ENCODE peak calls at places on chromosomes 12 and 14, in six cellular contexts. Z is cardiac muscle cell, X is colonic mucosa, D is adrenal gland, T is tibial nerve, S is GM23338. M is an unnamed sample.

GRCh38 chr12:130764073-130764472 is 48.0 kb upstream of the RIMBP2 start:
- DNase-seq in D (no peak), T (no peak), Z (peak), S (no peak), X (no peak), M (no peak)

GRCh38 chr14:71466942-71467341 is 465.3 kb upstream of the RGS6 start:
- DNase-seq in S (no peak), D (no peak), T (no peak), Z (no peak), X (no peak), M (no peak)

GRCh38 chr14:72554401-72554800 is 339.5 kb downstream of the DPF3 start:
- DNase-seq in S (no peak), T (no peak), D (no peak), Z (no peak), X (no peak), M (no peak)

GRCh38 chr12:116559080-116559329 is 176 bp upstream of the MAP1LC3B2 start:
- DNase-seq in X (no peak), S (peak), D (no peak), T (no peak), Z (no peak), M (no peak)

GRCh38 chr12:52354197-52354596 is 13.1 kb downstream of the KRT85 start:
- DNase-seq in D (no peak), X (no peak), S (no peak), Z (no peak), T (no peak), M (no peak)

GRCh38 chr12:83954071-83954789 is 958.4 kb downstream of the SLC6A15 start:
- DNase-seq in T (no peak), Z (no peak), D (no peak), S (no peak), X (no peak), M (no peak)

GRCh38 chr12:76611533-76611932 is 52.0 kb upstream of the OSBPL8 start:
- DNase-seq in Z (no peak), S (no peak), D (no peak), X (no peak), T (no peak), M (no peak)

GRCh38 chr12:124059752-124060151 is 86.7 kb downstream of the ZNF664 start:
- DNase-seq in X (no peak), D (no peak), Z (no peak), T (no peak), S (no peak), M (no peak)

GRCh38 chr12:15693233-15693911 is 95.8 kb downstream of the EPS8 start:
- DNase-seq in S (no peak), Z (no peak), T (no peak), D (no peak), X (no peak), M (no peak)

GRCh38 chr12:18578191-18578590 is 159.6 kb downstream of the PLCZ1 start:
- DNase-seq in D (no peak), S (no peak), Z (no peak), T (no peak), X (no peak), M (no peak)

GRCh38 chr14:53715390-53715730 is 241.3 kb downstream of the BMP4 start:
- DNase-seq in X (no peak), S (no peak), D (peak), T (no peak), Z (peak), M (no peak)

GRCh38 chr14:39492267-39492666 is 60.0 kb upstream of the FBXO33 start:
- DNase-seq in X (no peak), Z (peak), T (no peak), D (no peak), S (no peak), M (no peak)

GRCh38 chr12:107655281-107656065 is 30.1 kb upstream of the PWP1 start:
- DNase-seq in S (no peak), T (no peak), Z (no peak), D (no peak), X (peak), M (no peak)

GRCh38 chr12:26845057-26845666 is 12.2 kb upstream of the ITPR2 start:
- DNase-seq in Z (peak), X (peak), S (peak), T (peak), D (peak), M (peak)

GRCh38 chr12:124610629-124611558 is 43.5 kb upstream of the NCOR2 start:
- DNase-seq in X (no peak), T (no peak), Z (no peak), S (no peak), D (no peak), M (no peak)

GRCh38 chr14:56594428-56594827 is 14.8 kb downstream of the TMEM260 start:
- DNase-seq in Z (no peak), S (no peak), X (no peak), T (no peak), D (no peak), M (no peak)

GRCh38 chr14:100681111-100681510 is 45.6 kb upstream of the DLK1 start:
- DNase-seq in S (no peak), X (no peak), D (no peak), T (no peak), Z (no peak), M (no peak)

GRCh38 chr14:38233218-38233617 is 22.7 kb downstream of the CLEC14A start:
- DNase-seq in T (no peak), S (no peak), D (no peak), Z (no peak), X (no peak), M (no peak)

GRCh38 chr12:44847888-44848770 is 28.0 kb downstream of the NELL2 start:
- DNase-seq in Z (no peak), D (no peak), S (no peak), T (no peak), X (no peak), M (no peak)

GRCh38 chr12:45730116-45730841 is 773 bp downstream of the ARID2 start:
- DNase-seq in T (peak), Z (peak), X (peak), D (peak), S (peak), M (peak)

GRCh38 chr14:92287987-92288386 is 35.0 kb upstream of the SLC24A4 start:
- DNase-seq in Z (no peak), S (no peak), T (no peak), X (no peak), D (no peak), M (no peak)

GRCh38 chr12:87603727-87604126 is 425.5 kb downstream of the C12orf50 start:
- DNase-seq in D (no peak), Z (no peak), T (no peak), X (no peak), S (no peak), M (no peak)

GRCh38 chr12:20250761-20251160 is 117.6 kb upstream of the PDE3A start:
- DNase-seq in T (no peak), S (no peak), Z (no peak), X (no peak), D (no peak), M (no peak)

GRCh38 chr12:121966959-121967358 is 48.6 kb downstream of the CFAP251 start:
- DNase-seq in T (no peak), Z (no peak), S (no peak), D (no peak), X (no peak), M (no peak)

GRCh38 chr12:124401563-124402180 is 106.8 kb downstream of the RFLNA start:
- DNase-seq in D (no peak), Z (no peak), T (no peak), X (no peak), S (no peak), M (no peak)

GRCh38 chr12:111488271-111488670 is 82.5 kb downstream of the SH2B3 start:
- DNase-seq in D (no peak), S (no peak), Z (no peak), X (no peak), T (peak), M (no peak)

GRCh38 chr12:49389092-49389703 is 21.9 kb downstream of the SPATS2 start:
- DNase-seq in X (peak), S (peak), Z (peak), D (peak), T (no peak), M (peak)

GRCh38 chr14:99511421-99512109 is 30.4 kb downstream of the CCNK start:
- DNase-seq in D (no peak), T (no peak), X (peak), Z (no peak), S (no peak), M (no peak)

GRCh38 chr12:90048918-90049317 is 340.3 kb upstream of the ATP2B1 start:
- DNase-seq in Z (no peak), X (no peak), S (no peak), D (no peak), T (no peak), M (no peak)

GRCh38 chr12:53972722-53973092 is 219 bp upstream of the HOXC11 start:
- DNase-seq in S (no peak), Z (no peak), T (no peak), X (no peak), D (no peak), M (no peak)

GRCh38 chr14:85853996-85854526 is 324.1 kb downstream of the FLRT2 start:
- DNase-seq in Z (no peak), X (no peak), D (no peak), T (no peak), S (no peak), M (no peak)

GRCh38 chr12:5456906-5457305 is 25.0 kb downstream of the NTF3 start:
- DNase-seq in D (no peak), Z (no peak), S (peak), X (no peak), T (no peak), M (no peak)

GRCh38 chr12:52236386-52237050 is 3.5 kb downstream of the KRT7 start:
- DNase-seq in S (no peak), D (no peak), X (no peak), Z (no peak), T (no peak), M (no peak)

GRCh38 chr12:54220092-54220557 is 31.3 kb upstream of the SMUG1 start:
- DNase-seq in D (peak), S (peak), T (peak), Z (peak), X (peak), M (peak)

DNA sequence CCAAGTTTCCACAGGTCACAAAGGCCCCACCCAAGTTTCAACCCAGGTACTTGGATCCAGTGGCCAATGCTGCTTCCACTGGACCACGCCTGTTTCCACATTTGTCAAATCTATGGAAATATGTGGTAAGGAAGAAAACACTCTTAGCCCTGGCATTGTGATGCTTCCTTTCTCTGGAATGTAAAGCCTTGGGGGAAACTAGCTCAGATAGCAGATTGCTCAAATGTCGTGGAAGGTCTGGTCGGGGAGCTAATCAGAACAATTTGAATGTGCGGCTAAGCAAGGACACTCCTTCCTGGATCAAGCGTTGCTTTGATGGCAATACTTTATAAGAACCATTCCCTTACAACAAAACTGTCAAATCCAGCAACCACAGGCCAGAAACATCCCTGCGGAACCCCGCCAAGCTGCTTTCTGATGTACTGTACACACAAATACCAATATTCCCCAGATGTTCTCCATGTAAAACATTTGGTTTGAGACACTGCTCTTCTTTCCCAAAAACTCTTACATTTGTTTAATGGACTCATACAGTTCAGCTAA is 20.4 kb downstream of the NUAK1 start:
- DNase-seq in S (no peak), T (no peak), D (no peak), X (no peak), Z (no peak), M (no peak)
- H3K27ac ChIP-seq in S (no peak), T (no peak), D (no peak), X (no peak), Z (peak), M (no peak)

DNA sequence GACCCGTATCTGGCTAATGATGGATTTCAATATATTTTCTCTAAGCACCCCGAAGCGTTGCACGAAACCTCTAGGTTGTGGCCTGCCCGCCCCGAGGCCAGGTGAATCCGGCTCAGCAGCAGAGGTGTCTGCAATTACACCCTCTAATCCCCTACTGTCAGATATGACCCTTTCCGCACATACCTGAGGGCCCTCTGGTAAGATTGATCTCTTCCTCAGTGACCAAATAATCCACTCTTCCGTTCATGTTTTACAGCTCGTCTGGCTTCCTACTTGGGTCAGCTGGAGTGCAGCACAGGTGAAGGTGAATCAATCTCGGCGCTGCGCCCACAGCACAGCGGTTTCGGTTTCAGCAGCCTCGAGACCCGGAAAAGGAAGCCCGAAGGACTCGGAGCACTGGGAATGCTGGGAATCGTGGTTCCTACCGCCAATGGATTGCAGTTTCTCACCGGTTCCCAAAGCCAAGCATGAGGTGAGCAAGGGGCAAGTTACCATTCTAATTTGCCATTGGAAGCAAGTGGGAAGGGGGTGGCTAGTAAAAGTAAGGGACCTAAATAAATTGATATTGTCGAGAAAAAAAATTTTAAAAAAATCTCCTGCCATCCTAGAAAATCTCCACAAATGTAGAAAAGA is at the start of gene SYNJ2BP:
- DNase-seq in T (peak), Z (peak), X (peak), D (peak), S (peak), M (peak)
- H3K27ac ChIP-seq in T (no peak), Z (peak), X (peak), D (peak), S (peak), M (no peak)

GRCh38 chr14:22820731-22821130 is 5.5 kb upstream of the SLC7A7 start:
- DNase-seq in D (no peak), X (no peak), Z (no peak), T (no peak), S (peak), M (no peak)

GRCh38 chr14:22824711-22825359 is 4.9 kb upstream of the MRPL52 start:
- DNase-seq in D (no peak), X (no peak), Z (no peak), S (no peak), T (no peak), M (no peak)

GRCh38 chr14:22822619-22823551 is 6.8 kb upstream of the MRPL52 start:
- DNase-seq in X (peak), T (peak), S (peak), D (peak), Z (peak), M (peak)

GRCh38 chr14:22821193-22822016 is 6.2 kb upstream of the SLC7A7 start:
- DNase-seq in S (peak), T (no peak), X (no peak), D (no peak), Z (peak), M (no peak)

GRCh38 chr14:22822017-22822618 is 6.9 kb upstream of the SLC7A7 start:
- DNase-seq in X (no peak), T (no peak), Z (no peak), D (no peak), S (peak), M (no peak)
- H3K27ac ChIP-seq in X (peak), T (no peak), Z (no peak), D (no peak), S (peak), M (no peak)

DNA sequence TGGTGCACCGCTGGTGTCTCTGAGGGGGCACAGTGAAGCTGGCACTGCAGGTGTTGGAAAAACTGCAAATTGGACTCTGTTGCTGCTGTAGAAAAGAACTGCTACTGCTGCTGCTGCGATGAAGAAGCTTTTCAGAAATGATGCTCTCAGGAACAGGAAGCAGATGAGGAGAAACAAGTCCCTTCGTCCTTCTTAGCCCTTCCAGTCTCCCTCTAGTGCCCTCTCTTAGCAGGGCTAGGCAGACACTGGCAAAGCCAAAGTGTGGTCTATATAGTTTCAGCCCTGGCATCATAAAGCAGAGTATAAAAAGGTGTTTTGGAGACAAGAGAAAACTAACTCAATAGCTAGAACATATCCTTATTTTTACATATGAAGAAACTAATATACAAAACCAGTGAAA is 174.5 kb downstream of the MYRFL start:
- DNase-seq in Z (no peak), X (no peak), S (no peak), T (no peak), D (no peak), M (no peak)
- H3K27ac ChIP-seq in Z (no peak), X (peak), S (no peak), T (no peak), D (no peak), M (no peak)

GRCh38 chr14:58628381-58628780 is 9.4 kb upstream of the DACT1 start:
- DNase-seq in S (peak), X (no peak), T (no peak), D (no peak), Z (peak), M (no peak)

GRCh38 chr14:58629273-58629672 is 8.5 kb upstream of the DACT1 start:
- DNase-seq in D (no peak), S (no peak), X (no peak), Z (no peak), T (no peak), M (no peak)

GRCh38 chr14:58625438-58625837 is 12.3 kb upstream of the DACT1 start:
- DNase-seq in Z (no peak), D (no peak), T (no peak), X (no peak), S (peak), M (no peak)

GRCh38 chr14:58631720-58632119 is 6.0 kb upstream of the DACT1 start:
- DNase-seq in T (no peak), S (no peak), X (no peak), Z (no peak), D (no peak), M (no peak)

GRCh38 chr14:58626441-58626840 is 11.3 kb upstream of the DACT1 start:
- DNase-seq in D (no peak), Z (no peak), X (no peak), T (no peak), S (peak), M (no peak)
- H3K27ac ChIP-seq in D (no peak), Z (no peak), X (no peak), T (no peak), S (peak), M (no peak)

DNA sequence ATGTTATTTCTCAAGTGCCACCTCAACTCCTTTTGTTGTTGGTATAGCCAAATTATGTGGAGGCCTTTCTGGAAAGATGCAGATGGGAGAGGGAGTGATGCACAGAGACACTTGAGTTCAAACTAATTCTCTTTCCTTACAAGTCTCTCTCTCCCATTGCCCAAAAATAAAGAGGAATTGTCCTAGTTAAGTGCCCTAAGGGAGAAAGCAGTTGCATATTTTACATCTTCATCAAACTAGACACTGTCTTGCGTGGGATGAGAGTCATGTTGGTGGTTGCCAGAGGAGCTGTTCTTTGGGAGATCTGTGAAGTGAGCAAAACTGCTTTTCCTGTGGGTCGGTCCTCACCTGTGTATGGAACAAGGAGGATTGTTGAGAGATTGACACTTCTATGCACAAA is 72.2 kb downstream of the EP400 start:
- DNase-seq in X (no peak), T (no peak), D (peak), Z (no peak), S (no peak), M (no peak)
- H3K27ac ChIP-seq in X (no peak), T (no peak), D (no peak), Z (no peak), S (peak), M (no peak)

GRCh38 chr12:62533087-62533754 is 66.6 kb downstream of the MON2 start:
- DNase-seq in T (no peak), D (no peak), Z (no peak), S (no peak), X (no peak), M (no peak)

GRCh38 chr12:62530596-62530995 is 64.0 kb downstream of the MON2 start:
- DNase-seq in Z (no peak), S (no peak), D (no peak), X (no peak), T (no peak), M (no peak)

GRCh38 chr12:62532333-62532732 is 65.7 kb downstream of the MON2 start:
- DNase-seq in S (no peak), Z (no peak), T (no peak), X (no peak), D (no peak), M (no peak)

GRCh38 chr12:62536546-62536945 is 69.9 kb downstream of the MON2 start:
- DNase-seq in Z (no peak), S (no peak), D (no peak), T (no peak), X (no peak), M (no peak)

GRCh38 chr12:62533755-62534107 is 67.1 kb downstream of the MON2 start:
- DNase-seq in Z (no peak), S (no peak), X (no peak), D (no peak), T (no peak), M (no peak)
- H3K27ac ChIP-seq in Z (no peak), S (no peak), X (no peak), D (no peak), T (no peak), M (no peak)

DNA sequence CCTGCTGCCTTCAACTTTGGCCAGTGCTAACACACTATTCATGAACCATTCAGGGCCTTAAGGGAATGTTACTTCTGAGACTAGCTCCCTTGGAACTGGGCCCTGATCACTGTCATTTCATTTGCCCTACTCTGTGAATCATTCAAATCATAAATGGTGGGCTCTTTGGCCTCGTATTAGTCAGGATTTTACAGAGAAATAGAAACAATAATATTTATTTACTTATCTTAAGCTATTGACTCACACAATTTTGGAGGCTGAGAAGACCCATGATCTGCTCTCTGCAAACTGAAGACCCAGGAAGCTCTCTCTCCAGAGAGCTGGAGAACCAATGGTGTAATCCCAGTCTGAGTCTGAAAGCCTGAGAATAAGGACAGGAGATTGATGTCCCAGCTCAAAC is 398.5 kb downstream of the LRIG3 start:
- DNase-seq in T (no peak), X (no peak), D (no peak), Z (no peak), S (no peak), M (no peak)
- H3K27ac ChIP-seq in T (no peak), X (no peak), D (no peak), Z (no peak), S (no peak), M (no peak)

GRCh38 chr12:67645126-67645525 is 3.4 kb upstream of the DYRK2 start:
- DNase-seq in D (no peak), T (no peak), X (no peak), S (no peak), Z (no peak), M (no peak)
- H3K27ac ChIP-seq in D (no peak), T (no peak), X (no peak), S (no peak), Z (no peak), M (no peak)

M was measured in neuronal stem cell.